ENCODE peak calls at places on chromosomes 12 and 14, in six cellular contexts. One of them, this sample, is unnamed.

GRCh38 chr12:130661059-130661458 is 55.0 kb downstream of the RIMBP2 start:
- DNase-seq in stimulated activated CD4-positive, alpha-beta T cell treated with anti-CD3 and anti-CD28 coated beads, Interleukin-2, amount 100 ng/mL, for 48 hours: no peak
- DNase-seq in fibroblast of pulmonary artery: no peak
- DNase-seq in AG09309: no peak
- DNase-seq in ELF-1: no peak
- DNase-seq in activated effector memory CD4-positive, alpha-beta T cell treated with Interleukin-2 at 50 U/mL for 16 hours: no peak
- DNase-seq in this sample: no peak

GRCh38 chr12:6540181-6540877 is 6.0 kb downstream of the GAPDH start:
- DNase-seq in stimulated activated CD4-positive, alpha-beta T cell treated with anti-CD3 and anti-CD28 coated beads, Interleukin-2, amount 100 ng/mL, for 48 hours: peak
- DNase-seq in fibroblast of pulmonary artery: peak
- DNase-seq in AG09309: peak
- DNase-seq in ELF-1: peak
- DNase-seq in activated effector memory CD4-positive, alpha-beta T cell treated with Interleukin-2 at 50 U/mL for 16 hours: peak
- DNase-seq in this sample: peak

GRCh38 chr12:107441906-107442305 is 243.7 kb upstream of the PWP1 start:
- DNase-seq in stimulated activated CD4-positive, alpha-beta T cell treated with anti-CD3 and anti-CD28 coated beads, Interleukin-2, amount 100 ng/mL, for 48 hours: no peak
- DNase-seq in fibroblast of pulmonary artery: peak
- DNase-seq in AG09309: no peak
- DNase-seq in ELF-1: no peak
- DNase-seq in activated effector memory CD4-positive, alpha-beta T cell treated with Interleukin-2 at 50 U/mL for 16 hours: no peak
- DNase-seq in this sample: no peak

GRCh38 chr14:53751650-53752049 is 205.0 kb downstream of the BMP4 start:
- DNase-seq in stimulated activated CD4-positive, alpha-beta T cell treated with anti-CD3 and anti-CD28 coated beads, Interleukin-2, amount 100 ng/mL, for 48 hours: no peak
- DNase-seq in fibroblast of pulmonary artery: no peak
- DNase-seq in AG09309: no peak
- DNase-seq in ELF-1: no peak
- DNase-seq in activated effector memory CD4-positive, alpha-beta T cell treated with Interleukin-2 at 50 U/mL for 16 hours: no peak
- DNase-seq in this sample: no peak

GRCh38 chr14:32524609-32525391 is 195.7 kb downstream of the AKAP6 start:
- DNase-seq in stimulated activated CD4-positive, alpha-beta T cell treated with anti-CD3 and anti-CD28 coated beads, Interleukin-2, amount 100 ng/mL, for 48 hours: no peak
- DNase-seq in fibroblast of pulmonary artery: peak
- DNase-seq in AG09309: no peak
- DNase-seq in ELF-1: no peak
- DNase-seq in activated effector memory CD4-positive, alpha-beta T cell treated with Interleukin-2 at 50 U/mL for 16 hours: no peak
- DNase-seq in this sample: no peak

GRCh38 chr12:27521066-27521465 is 2.9 kb upstream of the PPFIBP1 start:
- DNase-seq in stimulated activated CD4-positive, alpha-beta T cell treated with anti-CD3 and anti-CD28 coated beads, Interleukin-2, amount 100 ng/mL, for 48 hours: no peak
- DNase-seq in fibroblast of pulmonary artery: peak
- DNase-seq in AG09309: no peak
- DNase-seq in ELF-1: peak
- DNase-seq in activated effector memory CD4-positive, alpha-beta T cell treated with Interleukin-2 at 50 U/mL for 16 hours: no peak
- DNase-seq in this sample: no peak

GRCh38 chr14:69980457-69981414 is 101.5 kb downstream of the SMOC1 start:
- DNase-seq in stimulated activated CD4-positive, alpha-beta T cell treated with anti-CD3 and anti-CD28 coated beads, Interleukin-2, amount 100 ng/mL, for 48 hours: no peak
- DNase-seq in fibroblast of pulmonary artery: no peak
- DNase-seq in AG09309: no peak
- DNase-seq in ELF-1: peak
- DNase-seq in activated effector memory CD4-positive, alpha-beta T cell treated with Interleukin-2 at 50 U/mL for 16 hours: no peak
- DNase-seq in this sample: no peak

GRCh38 chr14:92754956-92755355 is 6.5 kb upstream of the LGMN start:
- DNase-seq in stimulated activated CD4-positive, alpha-beta T cell treated with anti-CD3 and anti-CD28 coated beads, Interleukin-2, amount 100 ng/mL, for 48 hours: no peak
- DNase-seq in fibroblast of pulmonary artery: no peak
- DNase-seq in AG09309: no peak
- DNase-seq in ELF-1: no peak
- DNase-seq in activated effector memory CD4-positive, alpha-beta T cell treated with Interleukin-2 at 50 U/mL for 16 hours: no peak
- DNase-seq in this sample: no peak

GRCh38 chr14:31529053-31529452 is 32.2 kb upstream of the NUBPL start:
- DNase-seq in stimulated activated CD4-positive, alpha-beta T cell treated with anti-CD3 and anti-CD28 coated beads, Interleukin-2, amount 100 ng/mL, for 48 hours: no peak
- DNase-seq in fibroblast of pulmonary artery: peak
- DNase-seq in AG09309: no peak
- DNase-seq in ELF-1: no peak
- DNase-seq in activated effector memory CD4-positive, alpha-beta T cell treated with Interleukin-2 at 50 U/mL for 16 hours: no peak
- DNase-seq in this sample: peak

GRCh38 chr14:89509891-89510290 is 92.9 kb upstream of the FOXN3 start:
- DNase-seq in stimulated activated CD4-positive, alpha-beta T cell treated with anti-CD3 and anti-CD28 coated beads, Interleukin-2, amount 100 ng/mL, for 48 hours: no peak
- DNase-seq in fibroblast of pulmonary artery: peak
- DNase-seq in AG09309: no peak
- DNase-seq in ELF-1: no peak
- DNase-seq in activated effector memory CD4-positive, alpha-beta T cell treated with Interleukin-2 at 50 U/mL for 16 hours: no peak
- DNase-seq in this sample: peak

GRCh38 chr12:3257411-3257810 is 180.2 kb downstream of the TSPAN9 start:
- DNase-seq in stimulated activated CD4-positive, alpha-beta T cell treated with anti-CD3 and anti-CD28 coated beads, Interleukin-2, amount 100 ng/mL, for 48 hours: no peak
- DNase-seq in fibroblast of pulmonary artery: no peak
- DNase-seq in AG09309: no peak
- DNase-seq in ELF-1: no peak
- DNase-seq in activated effector memory CD4-positive, alpha-beta T cell treated with Interleukin-2 at 50 U/mL for 16 hours: no peak
- DNase-seq in this sample: no peak

GRCh38 chr14:100287202-100287997 is 18.8 kb downstream of the SLC25A29 start:
- DNase-seq in stimulated activated CD4-positive, alpha-beta T cell treated with anti-CD3 and anti-CD28 coated beads, Interleukin-2, amount 100 ng/mL, for 48 hours: no peak
- DNase-seq in fibroblast of pulmonary artery: no peak
- DNase-seq in AG09309: no peak
- DNase-seq in ELF-1: no peak
- DNase-seq in activated effector memory CD4-positive, alpha-beta T cell treated with Interleukin-2 at 50 U/mL for 16 hours: no peak
- DNase-seq in this sample: no peak

GRCh38 chr12:130975116-130975515 is 21.4 kb downstream of the ADGRD1 start:
- DNase-seq in stimulated activated CD4-positive, alpha-beta T cell treated with anti-CD3 and anti-CD28 coated beads, Interleukin-2, amount 100 ng/mL, for 48 hours: no peak
- DNase-seq in fibroblast of pulmonary artery: no peak
- DNase-seq in AG09309: no peak
- DNase-seq in ELF-1: no peak
- DNase-seq in activated effector memory CD4-positive, alpha-beta T cell treated with Interleukin-2 at 50 U/mL for 16 hours: no peak
- DNase-seq in this sample: no peak

This sample was measured in mesenchymal stem cell.